ENCODE peak calls at places on chromosomes 6 and 20, in ten cellular contexts. O, E, T, U, P, R, Z, L, J and C are unnamed samples. For H3K4me1, the result is how much of the 10 kb centered on the place peaks cover.

GRCh38 chr6:82111114-82111513 is 136.4 kb downstream of the IBTK start:
- DNase-seq in O (no peak), E (no peak), T (no peak), U (no peak), P (no peak), R (no peak), Z (no peak), L (no peak), J (no peak), C (no peak)

GRCh38 chr20:41003143-41003932 is 25.3 kb upstream of the TOP1 start:
- DNase-seq in O (no peak), E (peak), T (peak), U (peak), P (peak), R (peak), Z (no peak), L (peak), J (peak), C (peak)

GRCh38 chr6:1678201-1678600 is 68.5 kb downstream of the FOXC1 start:
- DNase-seq in O (no peak), E (no peak), T (no peak), U (peak), P (no peak), R (no peak), Z (no peak), L (no peak), J (no peak), C (no peak)

GRCh38 chr20:17921774-17922173 is 46.8 kb downstream of the SNX5 start:
- DNase-seq in O (no peak), E (no peak), T (no peak), U (no peak), P (no peak), R (no peak), Z (no peak), L (no peak), J (no peak), C (no peak)

GRCh38 chr6:46221221-46221793 is 50.5 kb upstream of the ENPP5 start:
- DNase-seq in O (no peak), E (peak), T (no peak), U (no peak), P (no peak), R (peak), Z (no peak), L (peak), J (no peak), C (peak)

GRCh38 chr6:100372326-100372725 is 92.4 kb downstream of the SIM1 start:
- DNase-seq in O (no peak), E (no peak), T (no peak), U (no peak), P (no peak), R (no peak), Z (no peak), L (no peak), J (no peak), C (no peak)

GRCh38 chr6:148593130-148593812 is 153.6 kb upstream of the UST start:
- DNase-seq in O (no peak), E (no peak), T (peak), U (no peak), P (no peak), R (peak), Z (no peak), L (peak), J (peak), C (no peak)

GRCh38 chr20:47825011-47825762 is 39.9 kb upstream of the SULF2 start:
- DNase-seq in O (no peak), E (no peak), T (no peak), U (no peak), P (no peak), R (no peak), Z (no peak), L (no peak), J (no peak), C (no peak)

GRCh38 chr20:12638633-12639360 is 370.0 kb upstream of the SPTLC3 start:
- DNase-seq in O (no peak), E (no peak), T (no peak), U (no peak), P (no peak), R (no peak), Z (no peak), L (no peak), J (no peak), C (no peak)

GRCh38 chr6:170034294-170034693 is 256.6 kb downstream of the DLL1 start:
- DNase-seq in O (no peak), E (no peak), T (no peak), U (peak), P (no peak), R (no peak), Z (no peak), L (no peak), J (peak), C (no peak)

GRCh38 chr6:45791181-45791580 is 224.5 kb downstream of the CLIC5 start:
- DNase-seq in O (no peak), E (no peak), T (no peak), U (no peak), P (no peak), R (peak), Z (no peak), L (peak), J (no peak), C (no peak)

GRCh38 chr6:56840467-56841371 is 114.2 kb upstream of the BEND6 start:
- DNase-seq in O (no peak), E (no peak), T (no peak), U (no peak), P (no peak), R (peak), Z (no peak), L (peak), J (no peak), C (peak)

GRCh38 chr6:7617954-7618764 is 28.2 kb downstream of the SNRNP48 start:
- DNase-seq in O (no peak), E (peak), T (no peak), U (no peak), P (no peak), R (peak), Z (no peak), L (peak), J (peak), C (no peak)

GRCh38 chr20:48613926-48614325 is 213.9 kb downstream of the PREX1 start:
- DNase-seq in O (no peak), E (no peak), T (no peak), U (no peak), P (no peak), R (no peak), Z (no peak), L (no peak), J (no peak), C (no peak)

GRCh38 chr20:32183947-32184635 is 23.5 kb downstream of the PLAGL2 start:
- DNase-seq in O (no peak), E (no peak), T (no peak), U (no peak), P (no peak), R (no peak), Z (no peak), L (no peak), J (no peak), C (no peak)

GRCh38 chr6:5081182-5081581 is 4.0 kb upstream of the PPP1R3G start:
- DNase-seq in O (no peak), E (no peak), T (no peak), U (no peak), P (no peak), R (no peak), Z (no peak), L (no peak), J (no peak), C (no peak)

GRCh38 chr6:3455490-3456394 is 1.1 kb downstream of the SLC22A23 start:
- DNase-seq in O (no peak), E (peak), T (peak), U (peak), P (no peak), R (no peak), Z (no peak), L (peak), J (peak), C (peak)

GRCh38 chr20:41524980-41525613 is 93.1 kb downstream of the CHD6 start:
- DNase-seq in O (no peak), E (peak), T (peak), U (peak), P (peak), R (peak), Z (no peak), L (peak), J (peak), C (no peak)

GRCh38 chr20:23148721-23149570 is 62.8 kb upstream of the CD93 start:
- DNase-seq in O (no peak), E (no peak), T (no peak), U (peak), P (no peak), R (no peak), Z (no peak), L (no peak), J (no peak), C (no peak)

GRCh38 chr20:427401-427800 is 19.3 kb downstream of the RBCK1 start:
- DNase-seq in O (no peak), E (no peak), T (no peak), U (no peak), P (no peak), R (no peak), Z (no peak), L (no peak), J (no peak), C (no peak)

GRCh38 chr6:79570129-79570801 is 33.0 kb upstream of the LCA5 start:
- DNase-seq in O (no peak), E (peak), T (no peak), U (peak), P (no peak), R (peak), Z (no peak), L (peak), J (no peak), C (peak)

GRCh38 chr6:148179786-148180185 is 162.9 kb upstream of the SASH1 start:
- DNase-seq in O (no peak), E (peak), T (no peak), U (no peak), P (no peak), R (no peak), Z (no peak), L (peak), J (no peak), C (no peak)

GRCh38 chr20:37911838-37912273 is 8.9 kb downstream of the VSTM2L start:
- DNase-seq in O (no peak), E (peak), T (no peak), U (no peak), P (no peak), R (peak), Z (peak), L (peak), J (no peak), C (no peak)

GRCh38 chr20:32820000-32820697 is 395 bp downstream of the MAPRE1 start:
- DNase-seq in O (no peak), E (peak), T (no peak), U (no peak), P (peak), R (peak), Z (peak), L (peak), J (peak), C (peak)

GRCh38 chr6:6224933-6225486 is 95.5 kb downstream of the F13A1 start:
- DNase-seq in O (no peak), E (no peak), T (no peak), U (no peak), P (no peak), R (no peak), Z (no peak), L (no peak), J (no peak), C (peak)

GRCh38 chr6:89952696-89953095 is 58.4 kb downstream of the GJA10 start:
- DNase-seq in O (no peak), E (peak), T (no peak), U (no peak), P (no peak), R (peak), Z (peak), L (peak), J (no peak), C (no peak)

GRCh38 chr6:41587223-41587879 is 41.2 kb downstream of the FOXP4 start:
- DNase-seq in O (no peak), E (no peak), T (no peak), U (peak), P (no peak), R (no peak), Z (no peak), L (no peak), J (no peak), C (no peak)

GRCh38 chr20:39676857-39677351 is 714.8 kb downstream of the DHX35 start:
- DNase-seq in O (no peak), E (peak), T (no peak), U (no peak), P (no peak), R (peak), Z (no peak), L (peak), J (no peak), C (no peak)

GRCh38 chr20:37868998-37869861 is 33.7 kb upstream of the VSTM2L start:
- DNase-seq in O (no peak), E (no peak), T (no peak), U (no peak), P (no peak), R (no peak), Z (no peak), L (no peak), J (no peak), C (no peak)

GRCh38 chr6:146981981-146982380 is 222.2 kb upstream of the STXBP5 start:
- DNase-seq in O (no peak), E (no peak), T (no peak), U (no peak), P (no peak), R (no peak), Z (no peak), L (no peak), J (no peak), C (peak)

GRCh38 chr6:99334526-99335127 is 14.8 kb downstream of the FAXC start:
- DNase-seq in O (no peak), E (peak), T (no peak), U (no peak), P (no peak), R (peak), Z (peak), L (peak), J (no peak), C (peak)

GRCh38 chr20:38143646-38144554 is 21.2 kb downstream of the TGM2 start:
- DNase-seq in O (no peak), E (peak), T (no peak), U (peak), P (no peak), R (peak), Z (no peak), L (peak), J (no peak), C (peak)

GRCh38 chr6:169953686-169954085 is 202.3 kb downstream of the ERMARD start:
- DNase-seq in O (no peak), E (no peak), T (no peak), U (peak), P (no peak), R (no peak), Z (no peak), L (no peak), J (no peak), C (no peak)

GRCh38 chr6:155795173-155795796 is 339.6 kb upstream of the NOX3 start:
- DNase-seq in O (no peak), E (no peak), T (no peak), U (no peak), P (no peak), R (peak), Z (no peak), L (no peak), J (no peak), C (no peak)

GRCh38 chr20:63898882-63899558 is 4.1 kb downstream of the DNAJC5 start:
- DNase-seq in O (no peak), E (no peak), T (no peak), U (no peak), P (no peak), R (no peak), Z (no peak), L (no peak), J (no peak), C (no peak)

GRCh38 chr6:38305995-38306681 is 333.6 kb downstream of the BTBD9 start:
- DNase-seq in O (no peak), E (no peak), T (no peak), U (no peak), P (no peak), R (no peak), Z (no peak), L (no peak), J (no peak), C (no peak)

GRCh38 chr6:30007132-30007764 is 53.8 kb upstream of the POLR1H start:
- DNase-seq in O (peak), E (peak), T (peak), U (peak), P (no peak), R (no peak), Z (no peak), L (peak), J (peak), C (no peak)

GRCh38 chr6:166776571-166776970 is 149.5 kb upstream of the RPS6KA2 start:
- DNase-seq in O (no peak), E (no peak), T (no peak), U (no peak), P (no peak), R (no peak), Z (no peak), L (no peak), J (no peak), C (no peak)

GRCh38 chr20:10553326-10553984 is 118.3 kb downstream of the SLX4IP start:
- DNase-seq in O (peak), E (peak), T (peak), U (peak), P (peak), R (peak), Z (peak), L (peak), J (peak), C (peak)

GRCh38 chr6:136500414-136500813 is 49.8 kb downstream of the MAP7 start:
- DNase-seq in O (no peak), E (no peak), T (no peak), U (no peak), P (no peak), R (no peak), Z (no peak), L (no peak), J (no peak), C (no peak)
- H3K4me1 ChIP-seq in O (under half), E (under half), T (under half), U (under half), P (under half), R (under half), Z (under half), L (under half), J (under half), C (under half)

GRCh38 chr20:62649140-62649539 is 6.8 kb downstream of the SLCO4A1 start:
- DNase-seq in O (no peak), E (no peak), T (no peak), U (no peak), P (no peak), R (no peak), Z (no peak), L (no peak), J (no peak), C (no peak)

GRCh38 chr20:62648318-62648995 is 6.2 kb downstream of the SLCO4A1 start:
- DNase-seq in O (no peak), E (no peak), T (no peak), U (no peak), P (no peak), R (no peak), Z (no peak), L (no peak), J (no peak), C (no peak)

GRCh38 chr20:62646851-62647520 is 4.7 kb downstream of the SLCO4A1 start:
- DNase-seq in O (no peak), E (peak), T (no peak), U (peak), P (no peak), R (no peak), Z (no peak), L (no peak), J (no peak), C (no peak)

GRCh38 chr20:62645613-62646012 is 3.3 kb downstream of the SLCO4A1 start:
- DNase-seq in O (no peak), E (no peak), T (no peak), U (no peak), P (no peak), R (no peak), Z (no peak), L (no peak), J (no peak), C (no peak)

GRCh38 chr20:62647521-62648317 is 5.4 kb downstream of the SLCO4A1 start:
- DNase-seq in O (no peak), E (no peak), T (no peak), U (peak), P (peak), R (no peak), Z (no peak), L (no peak), J (no peak), C (no peak)
- H3K4me1 ChIP-seq in O (half or more), E (half or more), T (half or more), U (half or more), P (under half), R (under half), Z (under half), L (under half), J (half or more), C (half or more)

GRCh38 chr6:20929283-20929682 is 395.0 kb downstream of the CDKAL1 start:
- DNase-seq in O (no peak), E (no peak), T (no peak), U (no peak), P (no peak), R (no peak), Z (no peak), L (peak), J (no peak), C (no peak)

GRCh38 chr6:20933057-20933792 is 399.0 kb downstream of the CDKAL1 start:
- DNase-seq in O (no peak), E (no peak), T (no peak), U (no peak), P (no peak), R (no peak), Z (no peak), L (no peak), J (no peak), C (peak)

GRCh38 chr6:20932284-20932683 is 398.0 kb downstream of the CDKAL1 start:
- DNase-seq in O (no peak), E (no peak), T (no peak), U (no peak), P (no peak), R (peak), Z (no peak), L (no peak), J (no peak), C (no peak)

GRCh38 chr6:20931093-20931492 is 396.8 kb downstream of the CDKAL1 start:
- DNase-seq in O (no peak), E (no peak), T (no peak), U (no peak), P (no peak), R (no peak), Z (no peak), L (peak), J (no peak), C (no peak)

GRCh38 chr6:20931772-20932171 is 397.5 kb downstream of the CDKAL1 start:
- DNase-seq in O (no peak), E (no peak), T (no peak), U (no peak), P (no peak), R (no peak), Z (no peak), L (no peak), J (no peak), C (no peak)
- H3K4me1 ChIP-seq in O (under half), E (under half), T (under half), U (under half), P (under half), R (under half), Z (under half), L (under half), J (under half), C (under half)

DNA sequence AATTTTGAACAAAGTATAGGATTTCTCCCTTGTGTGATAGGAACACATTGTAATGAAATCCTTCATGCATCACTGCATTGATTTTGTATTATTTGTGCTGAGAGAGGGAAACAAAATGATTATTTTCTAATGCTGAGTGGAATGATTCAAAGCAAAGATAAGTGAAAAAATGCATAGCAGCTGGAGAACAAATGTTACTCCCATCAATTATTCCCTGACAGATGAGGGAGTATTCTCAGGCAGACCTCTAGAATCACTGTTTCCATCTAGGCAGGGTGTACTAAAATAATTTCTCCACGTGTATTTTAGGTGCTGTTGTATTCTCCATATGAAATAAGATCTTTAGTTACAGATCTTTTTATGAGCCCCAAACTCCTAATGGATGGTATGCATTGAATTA is 39.4 kb downstream of the RNF217 start:
- DNase-seq in O (no peak), E (no peak), T (no peak), U (no peak), P (no peak), R (peak), Z (no peak), L (no peak), J (no peak), C (no peak)
- H3K4me1 ChIP-seq in O (under half), E (under half), T (under half), U (half or more), P (under half), R (under half), Z (under half), L (under half), J (under half), C (under half)

GRCh38 chr20:14963262-14963663 is 625.9 kb upstream of the FLRT3 start:
- DNase-seq in O (no peak), E (no peak), T (no peak), U (no peak), P (no peak), R (peak), Z (no peak), L (no peak), J (no peak), C (peak)
- H3K4me1 ChIP-seq in O (under half), E (under half), T (under half), U (under half), P (under half), R (under half), Z (under half), L (under half), J (under half), C (under half)

GRCh38 chr6:52538921-52539354 is 37.9 kb downstream of the TRAM2 start:
- DNase-seq in O (no peak), E (no peak), T (no peak), U (no peak), P (no peak), R (peak), Z (no peak), L (peak), J (no peak), C (no peak)
- H3K4me1 ChIP-seq in O (half or more), E (under half), T (half or more), U (half or more), P (under half), R (half or more), Z (half or more), L (half or more), J (under half), C (half or more)

GRCh38 chr6:35216832-35217811 is 3.4 kb downstream of the SCUBE3 start:
- DNase-seq in O (no peak), E (no peak), T (no peak), U (no peak), P (no peak), R (no peak), Z (no peak), L (peak), J (no peak), C (no peak)
- H3K4me1 ChIP-seq in O (half or more), E (under half), T (half or more), U (under half), P (under half), R (under half), Z (under half), L (under half), J (under half), C (under half)